ENCODE peak calls at places on chromosomes 5 and 9, in four cellular contexts. Z is aorta, I is IMR-90, A is AG08396. W is an unnamed sample.

GRCh38 chr9:136564379-136564988 is 18.6 kb upstream of the NOTCH1 start:
- DNase-seq in Z (no peak), I (peak), A (peak), W (peak)

GRCh38 chr9:77846957-77847574 is 184.5 kb downstream of the GNAQ start:
- DNase-seq in Z (no peak), I (peak), A (no peak), W (no peak)

GRCh38 chr9:36772449-36773370 is 200.0 kb downstream of the MELK start:
- DNase-seq in Z (no peak), I (peak), A (peak), W (no peak)

GRCh38 chr5:118295045-118295444 is 693.3 kb downstream of the DTWD2 start:
- DNase-seq in Z (no peak), I (no peak), A (no peak), W (no peak)

GRCh38 chr5:138696501-138696900 is 56.7 kb upstream of the CTNNA1 start:
- DNase-seq in Z (no peak), I (peak), A (peak), W (no peak)

GRCh38 chr9:79613145-79613544 is 41.4 kb downstream of the TLE4 start:
- DNase-seq in Z (no peak), I (no peak), A (no peak), W (no peak)

GRCh38 chr9:82031538-82032280 is 43.1 kb downstream of the SPATA31D1 start:
- DNase-seq in Z (no peak), I (peak), A (peak), W (no peak)

GRCh38 chr9:35603506-35603985 is 1.5 kb upstream of the TESK1 start:
- DNase-seq in Z (peak), I (peak), A (peak), W (peak)

GRCh38 chr9:21153688-21154608 is 12.3 kb upstream of the IFNW1 start:
- DNase-seq in Z (no peak), I (peak), A (peak), W (no peak)

GRCh38 chr5:74598731-74599624 is 41.5 kb downstream of the ENC1 start:
- DNase-seq in Z (no peak), I (peak), A (no peak), W (no peak)

GRCh38 chr9:125235805-125236534 is 5.2 kb downstream of the HSPA5 start:
- DNase-seq in Z (no peak), I (no peak), A (no peak), W (no peak)

GRCh38 chr9:37582548-37583157 is 6.5 kb upstream of the FBXO10 start:
- DNase-seq in Z (no peak), I (peak), A (peak), W (no peak)

GRCh38 chr5:39519566-39520231 is 94.9 kb upstream of the DAB2 start:
- DNase-seq in Z (no peak), I (peak), A (no peak), W (no peak)

GRCh38 chr5:147303976-147304375 is 69.2 kb downstream of the STK32A start:
- DNase-seq in Z (no peak), I (peak), A (peak), W (no peak)

GRCh38 chr5:173395257-173395932 is 67.2 kb upstream of the STC2 start:
- DNase-seq in Z (no peak), I (peak), A (peak), W (no peak)

GRCh38 chr9:78221425-78221824 is 14.4 kb upstream of the CEP78 start:
- DNase-seq in Z (no peak), I (no peak), A (no peak), W (no peak)

GRCh38 chr5:75368391-75368790 is 31.4 kb downstream of the HMGCR start:
- DNase-seq in Z (no peak), I (peak), A (no peak), W (no peak)

GRCh38 chr5:168334161-168335094 is 43.0 kb downstream of the WWC1 start:
- DNase-seq in Z (no peak), I (peak), A (peak), W (peak)

GRCh38 chr5:42720242-42720641 is 36.4 kb upstream of the CCDC152 start:
- DNase-seq in Z (no peak), I (no peak), A (no peak), W (no peak)

GRCh38 chr5:103290846-103291245 is 32.3 kb downstream of the MACIR start:
- DNase-seq in Z (no peak), I (no peak), A (no peak), W (no peak)

GRCh38 chr5:179699640-179700298 is 1.0 kb downstream of the CANX start:
- DNase-seq in Z (peak), I (peak), A (peak), W (no peak)

GRCh38 chr9:110526426-110526825 is 53.1 kb downstream of the SVEP1 start:
- DNase-seq in Z (no peak), I (peak), A (no peak), W (no peak)

GRCh38 chr9:17003576-17004240 is 131.1 kb upstream of the CNTLN start:
- DNase-seq in Z (no peak), I (peak), A (peak), W (no peak)

GRCh38 chr5:10490927-10491672 is 49.4 kb downstream of the ROPN1L start:
- DNase-seq in Z (peak), I (no peak), A (no peak), W (no peak)

GRCh38 chr9:1427856-1428255 is 377.7 kb downstream of the DMRT2 start:
- DNase-seq in Z (no peak), I (no peak), A (no peak), W (no peak)

GRCh38 chr9:107180206-107180605 is 102.9 kb upstream of the RAD23B start:
- DNase-seq in Z (no peak), I (no peak), A (no peak), W (no peak)

GRCh38 chr9:135514342-135515082 is 6.7 kb upstream of the LCN1 start:
- DNase-seq in Z (peak), I (no peak), A (no peak), W (no peak)

GRCh38 chr9:127716412-127716811 is 533 bp downstream of the TTC16 start:
- DNase-seq in Z (no peak), I (no peak), A (no peak), W (no peak)

GRCh38 chr9:5633243-5633642 is 4.3 kb downstream of the RIC1 start:
- DNase-seq in Z (no peak), I (peak), A (no peak), W (no peak)

W was measured in kidney.